ENCODE peak calls at places on chromosomes 13 and 19, in six cellular contexts. H, O, Z, P, D and S are unnamed samples.

GRCh38 chr13:109998808-109999528 is 212.6 kb upstream of the IRS2 start:
- DNase-seq in D (no peak), H (no peak), P (no peak), O (no peak), Z (no peak), S (no peak)

GRCh38 chr19:2567580-2567979 is 91.7 kb downstream of the GADD45B start:
- DNase-seq in H (no peak), Z (peak), D (no peak), P (peak), O (peak), S (peak)

GRCh38 chr13:80337706-80338105 is 3.2 kb downstream of the SPRY2 start:
- DNase-seq in Z (no peak), D (no peak), H (no peak), P (no peak), O (no peak), S (no peak)

GRCh38 chr19:31674503-31675186 is 325.4 kb upstream of the TSHZ3 start:
- DNase-seq in D (no peak), P (no peak), Z (no peak), H (no peak), O (no peak), S (no peak)

GRCh38 chr13:102400619-102401125 is 1.2 kb downstream of the FGF14 start:
- DNase-seq in H (peak), O (no peak), Z (peak), P (no peak), D (no peak), S (no peak)

GRCh38 chr13:100608906-100609305 is 20.3 kb upstream of the GGACT start:
- DNase-seq in P (no peak), Z (no peak), H (no peak), D (no peak), O (no peak), S (no peak)

GRCh38 chr13:50130686-50131051 is 115.4 kb downstream of the KCNRG start:
- DNase-seq in P (no peak), H (no peak), Z (no peak), D (no peak), O (peak), S (peak)

GRCh38 chr13:103406967-103407366 is 340.8 kb upstream of the SLC10A2 start:
- DNase-seq in H (no peak), Z (no peak), D (no peak), P (no peak), O (no peak), S (no peak)

GRCh38 chr19:17307876-17308377 is 1.4 kb upstream of the DDA1 start:
- DNase-seq in O (no peak), H (no peak), Z (no peak), P (no peak), D (no peak), S (no peak)

GRCh38 chr19:32675720-32676185 is at the start of gene RGS9BP:
- DNase-seq in Z (peak), O (peak), P (peak), H (peak), D (no peak), S (peak)

GRCh38 chr13:106815545-106815944 is 247.6 kb upstream of the ARGLU1 start:
- DNase-seq in H (no peak), P (no peak), D (no peak), Z (no peak), O (no peak), S (no peak)

GRCh38 chr19:14555918-14556661 is 15.8 kb downstream of the NDUFB7 start:
- DNase-seq in O (no peak), D (no peak), H (no peak), P (no peak), Z (no peak), S (no peak)

GRCh38 chr19:54473071-54473941 is at the start of gene CDC42EP5:
- DNase-seq in H (peak), O (peak), Z (peak), D (no peak), P (peak), S (peak)

GRCh38 chr19:11164879-11165406 is 9.4 kb upstream of the SPC24 start:
- DNase-seq in P (peak), D (no peak), H (peak), Z (peak), O (no peak), S (peak)

GRCh38 chr19:1105873-1106840 is 2.4 kb downstream of the GPX4 start:
- DNase-seq in Z (no peak), D (no peak), H (no peak), P (no peak), O (no peak), S (no peak)
- TF ChIP-seq POLR2A in Z (no peak), D (no peak), H (no peak), P (no peak), O (no peak), S (no peak)

GRCh38 chr13:89910166-89910565 is 1437.3 kb upstream of the MIR17HG start:
- DNase-seq in P (no peak), H (no peak), D (no peak), O (no peak), Z (no peak), S (no peak)
- H3K4me3 ChIP-seq in P (no peak), H (no peak), D (no peak), O (no peak), Z (no peak), S (no peak)

GRCh38 chr19:19644054-19644388 is 564 bp upstream of the GMIP start:
- DNase-seq in O (no peak), Z (no peak), D (no peak), H (no peak), P (no peak), S (no peak)
- TF ChIP-seq CTCF in O (peak), Z (no peak), D (no peak), H (no peak), P (no peak), S (no peak)

GRCh38 chr19:35716735-35716984 is 1.1 kb upstream of the KMT2B start:
- DNase-seq in Z (no peak), D (no peak), O (no peak), H (no peak), P (no peak), S (no peak)

GRCh38 chr19:35716985-35717664 is 678 bp upstream of the KMT2B start:
- DNase-seq in Z (peak), P (peak), D (peak), H (peak), O (peak), S (peak)

GRCh38 chr19:35715355-35715809 is 2.4 kb upstream of the KMT2B start:
- DNase-seq in D (no peak), O (no peak), H (no peak), P (no peak), Z (no peak), S (no peak)

GRCh38 chr19:35714601-35715354 is 3.0 kb upstream of the KMT2B start:
- DNase-seq in O (no peak), P (no peak), H (no peak), Z (no peak), D (no peak), S (no peak)

DNA sequence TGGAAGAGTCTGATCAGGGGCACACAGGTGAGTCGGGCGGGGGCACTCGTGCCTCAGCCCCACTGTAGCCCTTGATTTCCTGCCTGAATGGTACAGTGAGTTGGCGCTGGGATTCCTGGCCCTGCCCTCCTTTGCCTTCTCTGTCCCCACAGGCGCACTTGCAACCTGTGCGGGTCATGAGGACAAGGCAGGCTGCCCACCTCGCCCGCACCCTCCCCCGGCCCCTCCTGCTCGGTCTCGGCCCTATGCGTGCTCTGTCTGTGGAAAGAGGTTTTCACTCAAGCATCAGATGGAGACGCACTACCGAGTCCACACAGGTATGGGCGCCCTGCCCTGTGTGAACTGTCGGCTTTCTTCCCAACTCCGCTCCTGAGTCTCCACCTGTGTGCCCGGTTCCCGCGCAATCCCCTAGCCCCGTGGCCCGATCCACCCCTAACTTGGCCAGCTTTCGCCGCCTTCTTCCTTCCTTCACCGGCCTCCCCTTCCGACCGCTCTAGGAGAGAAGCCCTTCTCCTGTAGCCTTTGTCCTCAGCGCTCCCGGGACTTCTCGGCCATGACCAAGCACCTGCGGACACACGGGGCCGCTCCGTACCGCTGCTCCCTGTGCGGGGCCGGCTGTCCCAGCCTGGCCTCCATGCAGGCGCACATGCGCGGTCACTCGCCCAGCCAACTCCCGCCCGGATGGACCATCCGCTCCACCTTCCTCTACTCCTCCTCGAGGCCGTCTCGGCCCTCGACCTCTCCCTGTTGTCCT is 1.6 kb upstream of the KMT2B start:
- DNase-seq in O (peak), Z (peak), D (no peak), P (peak), H (peak), S (peak)
- TF ChIP-seq POLR2A in O (no peak), Z (peak), D (no peak), P (no peak), H (no peak), S (no peak)

DNA sequence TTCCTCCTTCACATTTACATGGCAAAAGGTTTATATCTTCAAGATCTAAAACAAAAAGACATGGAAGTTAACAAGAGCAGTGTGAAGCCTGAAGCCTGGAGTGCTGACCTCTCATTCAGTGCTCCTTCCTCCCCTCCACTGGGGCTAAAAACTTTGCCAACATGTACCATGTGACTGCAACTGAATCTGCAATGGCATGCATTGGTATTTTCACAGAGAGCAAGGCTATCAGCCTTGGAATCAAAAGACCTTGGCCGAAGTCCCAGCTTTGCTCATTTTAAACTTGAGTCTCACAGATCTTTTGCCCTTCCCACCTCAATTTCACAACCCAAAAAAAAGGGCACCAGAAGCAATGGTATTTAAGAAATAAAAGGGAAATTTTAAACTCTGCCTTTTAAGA is 325.1 kb downstream of the DCT start:
- DNase-seq in D (no peak), O (peak), Z (peak), H (no peak), P (no peak), S (no peak)
- H3K4me3 ChIP-seq in D (no peak), O (no peak), Z (no peak), H (no peak), P (no peak), S (no peak)

GRCh38 chr19:49222528-49222927 is 64.9 kb downstream of the TRPM4 start:
- DNase-seq in Z (no peak), H (no peak), D (no peak), P (no peak), O (no peak), S (no peak)

GRCh38 chr19:49223472-49223871 is 65.9 kb downstream of the TRPM4 start:
- DNase-seq in Z (no peak), O (no peak), H (no peak), P (no peak), D (no peak), S (no peak)

GRCh38 chr19:49229416-49229815 is 71.8 kb downstream of the TRPM4 start:
- DNase-seq in O (no peak), D (no peak), H (no peak), Z (no peak), P (no peak), S (no peak)

GRCh38 chr19:49222011-49222410 is 64.4 kb downstream of the TRPM4 start:
- DNase-seq in D (no peak), O (no peak), P (no peak), Z (no peak), H (no peak), S (no peak)

GRCh38 chr19:49224856-49225255 is 67.3 kb downstream of the TRPM4 start:
- DNase-seq in D (no peak), O (peak), H (no peak), Z (peak), P (no peak), S (no peak)
- TF ChIP-seq CTCF in D (no peak), O (peak), H (no peak), Z (peak), P (no peak), S (no peak)

GRCh38 chr19:3983936-3984583 is 1.2 kb downstream of the EEF2 start:
- DNase-seq in O (peak), H (no peak), Z (no peak), P (no peak), D (no peak), S (no peak)
- TF ChIP-seq POLR2A in O (no peak), H (no peak), Z (no peak), P (peak), D (no peak), S (no peak)

GRCh38 chr19:6735181-6735891 is 2.0 kb downstream of the GPR108 start:
- DNase-seq in O (no peak), Z (no peak), P (no peak), H (no peak), D (no peak), S (no peak)
- H3K4me3 ChIP-seq in O (no peak), Z (no peak), P (no peak), H (no peak), D (no peak), S (no peak)

GRCh38 chr19:24159707-24160106 is 72.7 kb downstream of the ZNF254 start:
- DNase-seq in D (no peak), O (no peak), P (no peak), Z (no peak), H (no peak), S (no peak)
- TF ChIP-seq CTCF in D (no peak), O (no peak), P (no peak), Z (no peak), H (no peak), S (no peak)